ENCODE peak calls at places on chromosomes 12 and 14, in six cellular contexts. One of them, this sample, is unnamed. For H3K27me3, the result is how much of the 10 kb centered on the place peaks cover.

GRCh38 chr14:77681196-77682157 is 26.3 kb downstream of the ALKBH1 start:
- DNase-seq in heart left ventricle: no peak
- DNase-seq in suprapubic skin: no peak
- DNase-seq in adrenal gland: no peak
- DNase-seq in HCT116: no peak
- DNase-seq in tibial nerve: no peak
- DNase-seq in this sample: no peak

GRCh38 chr14:26370118-26370517 is 227.7 kb downstream of the NOVA1 start:
- DNase-seq in heart left ventricle: no peak
- DNase-seq in tibial nerve: no peak
- DNase-seq in suprapubic skin: no peak
- DNase-seq in adrenal gland: no peak
- DNase-seq in HCT116: no peak
- DNase-seq in this sample: no peak

GRCh38 chr12:56377310-56377988 is 14.8 kb upstream of the APOF start:
- DNase-seq in tibial nerve: no peak
- DNase-seq in suprapubic skin: no peak
- DNase-seq in heart left ventricle: no peak
- DNase-seq in HCT116: peak
- DNase-seq in adrenal gland: no peak
- DNase-seq in this sample: no peak

GRCh38 chr12:87687362-87687761 is 341.8 kb downstream of the C12orf50 start:
- DNase-seq in suprapubic skin: no peak
- DNase-seq in HCT116: no peak
- DNase-seq in heart left ventricle: no peak
- DNase-seq in tibial nerve: no peak
- DNase-seq in adrenal gland: peak
- DNase-seq in this sample: no peak

GRCh38 chr14:58667900-58668299 is 30.1 kb downstream of the DACT1 start:
- DNase-seq in tibial nerve: no peak
- DNase-seq in heart left ventricle: no peak
- DNase-seq in suprapubic skin: no peak
- DNase-seq in HCT116: no peak
- DNase-seq in adrenal gland: no peak
- DNase-seq in this sample: no peak

GRCh38 chr14:50082784-50083466 is 33.4 kb downstream of the VCPKMT start:
- DNase-seq in tibial nerve: no peak
- DNase-seq in HCT116: no peak
- DNase-seq in adrenal gland: no peak
- DNase-seq in suprapubic skin: no peak
- DNase-seq in heart left ventricle: no peak
- DNase-seq in this sample: no peak

GRCh38 chr12:28872654-28873268 is 276.3 kb upstream of the FAR2 start:
- DNase-seq in tibial nerve: no peak
- DNase-seq in adrenal gland: peak
- DNase-seq in suprapubic skin: no peak
- DNase-seq in HCT116: peak
- DNase-seq in heart left ventricle: no peak
- DNase-seq in this sample: peak

GRCh38 chr14:71751264-71751663 is 181.0 kb upstream of the RGS6 start:
- DNase-seq in tibial nerve: no peak
- DNase-seq in heart left ventricle: no peak
- DNase-seq in suprapubic skin: no peak
- DNase-seq in adrenal gland: no peak
- DNase-seq in HCT116: no peak
- DNase-seq in this sample: no peak

GRCh38 chr12:70271025-70271424 is 27.8 kb downstream of the CNOT2 start:
- DNase-seq in adrenal gland: no peak
- DNase-seq in tibial nerve: no peak
- DNase-seq in HCT116: no peak
- DNase-seq in heart left ventricle: no peak
- DNase-seq in suprapubic skin: no peak
- DNase-seq in this sample: no peak

GRCh38 chr14:99604766-99605298 is 825 bp upstream of the CCDC85C start:
- DNase-seq in HCT116: no peak
- DNase-seq in tibial nerve: no peak
- DNase-seq in adrenal gland: peak
- DNase-seq in heart left ventricle: no peak
- DNase-seq in suprapubic skin: no peak
- DNase-seq in this sample: no peak

GRCh38 chr14:71262466-71262865 is 355.2 kb downstream of the PCNX1 start:
- DNase-seq in suprapubic skin: no peak
- DNase-seq in heart left ventricle: no peak
- DNase-seq in adrenal gland: no peak
- DNase-seq in tibial nerve: no peak
- DNase-seq in HCT116: no peak
- DNase-seq in this sample: no peak

GRCh38 chr14:101754893-101755292 is 6.6 kb upstream of the PPP2R5C start:
- DNase-seq in heart left ventricle: no peak
- DNase-seq in suprapubic skin: no peak
- DNase-seq in adrenal gland: no peak
- DNase-seq in HCT116: no peak
- DNase-seq in tibial nerve: no peak
- DNase-seq in this sample: no peak

GRCh38 chr12:21526053-21526452 is at the start of gene SPX:
- DNase-seq in adrenal gland: no peak
- DNase-seq in HCT116: no peak
- DNase-seq in heart left ventricle: no peak
- DNase-seq in suprapubic skin: no peak
- DNase-seq in tibial nerve: no peak
- DNase-seq in this sample: no peak

GRCh38 chr14:104215706-104216334 is 77.4 kb downstream of the KIF26A start:
- DNase-seq in adrenal gland: no peak
- DNase-seq in suprapubic skin: no peak
- DNase-seq in HCT116: no peak
- DNase-seq in heart left ventricle: peak
- DNase-seq in tibial nerve: no peak
- DNase-seq in this sample: no peak

GRCh38 chr12:132395908-132396305 is 66.5 kb upstream of the GALNT9 start:
- DNase-seq in adrenal gland: peak
- DNase-seq in suprapubic skin: no peak
- DNase-seq in HCT116: no peak
- DNase-seq in heart left ventricle: peak
- DNase-seq in tibial nerve: no peak
- DNase-seq in this sample: no peak
- H3K27me3 ChIP-seq in adrenal gland: under half
- H3K27me3 ChIP-seq in suprapubic skin: half or more
- H3K27me3 ChIP-seq in HCT116: under half
- H3K27me3 ChIP-seq in heart left ventricle: under half
- H3K27me3 ChIP-seq in tibial nerve: under half
- H3K27me3 ChIP-seq in this sample: under half

DNA sequence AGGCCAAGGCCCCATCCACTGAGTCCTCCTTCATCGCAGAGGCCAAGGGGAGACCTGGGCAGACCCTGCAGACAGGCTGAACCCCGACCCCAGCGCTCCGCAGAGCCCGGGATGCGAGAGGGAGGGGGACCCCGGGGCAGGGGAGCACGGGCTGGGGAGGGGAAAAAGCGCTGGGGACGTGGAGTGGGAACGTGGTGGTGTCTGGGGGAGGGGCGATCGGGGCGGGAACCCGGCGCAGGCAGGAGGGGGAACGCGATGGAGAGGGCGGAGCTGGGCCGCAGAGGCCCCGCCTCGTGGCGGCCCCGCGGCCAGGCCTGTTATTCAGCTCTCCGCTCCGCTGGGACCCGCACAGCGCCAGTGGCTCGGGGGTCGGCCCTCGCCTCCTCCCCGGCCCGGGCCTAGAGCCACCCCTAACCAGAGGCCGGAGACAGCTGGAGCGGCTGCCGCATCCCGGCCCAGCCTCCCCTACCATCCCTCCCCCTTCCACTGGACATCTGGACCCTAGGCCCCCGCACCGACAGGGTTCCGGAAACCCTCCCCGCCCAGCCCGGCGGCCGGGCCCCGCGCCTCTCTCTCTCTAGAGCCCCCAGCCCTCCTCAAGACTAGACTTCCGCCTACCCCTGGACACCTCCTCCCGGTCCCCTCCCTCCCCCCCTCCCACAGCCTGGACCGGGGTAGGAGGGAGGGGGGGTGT is at the start of gene ARHGEF25:
- DNase-seq in suprapubic skin: no peak
- DNase-seq in HCT116: no peak
- DNase-seq in heart left ventricle: peak
- DNase-seq in adrenal gland: peak
- DNase-seq in tibial nerve: peak
- DNase-seq in this sample: peak
- TF ChIP-seq POLR2A in suprapubic skin: no peak
- TF ChIP-seq POLR2A in HCT116: no peak
- TF ChIP-seq POLR2A in heart left ventricle: peak
- TF ChIP-seq POLR2A in adrenal gland: peak
- TF ChIP-seq POLR2A in tibial nerve: no peak
- TF ChIP-seq POLR2A in this sample: peak

GRCh38 chr12:116737774-116738657 is at the start of the genes RNFT2 and SPRING1:
- DNase-seq in suprapubic skin: peak
- DNase-seq in HCT116: peak
- DNase-seq in adrenal gland: peak
- DNase-seq in heart left ventricle: peak
- DNase-seq in tibial nerve: peak
- DNase-seq in this sample: peak
- TF ChIP-seq CTCF in suprapubic skin: no peak
- TF ChIP-seq CTCF in HCT116: no peak
- TF ChIP-seq CTCF in adrenal gland: no peak
- TF ChIP-seq CTCF in heart left ventricle: peak
- TF ChIP-seq CTCF in tibial nerve: no peak
- TF ChIP-seq CTCF in this sample: no peak

DNA sequence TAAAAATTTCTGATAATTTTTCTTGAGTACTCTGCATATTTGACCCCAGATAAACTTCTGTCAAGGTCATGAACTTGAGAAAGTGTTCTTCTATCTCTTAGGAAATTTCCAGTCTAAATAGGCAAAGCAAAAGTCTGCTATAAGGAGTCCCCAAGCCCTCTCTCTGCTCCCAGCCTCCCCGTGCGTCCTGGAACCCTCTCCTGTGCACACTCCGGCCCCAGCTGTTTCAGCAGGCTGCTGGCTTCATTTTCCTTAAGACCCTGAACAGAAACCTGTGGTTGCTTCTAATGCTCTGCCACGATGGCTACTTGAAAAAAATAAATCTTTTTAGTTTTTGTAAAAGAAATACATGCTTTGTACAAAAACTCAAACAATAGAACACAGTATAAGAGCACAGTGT is 14.7 kb downstream of the KRT2 start:
- DNase-seq in suprapubic skin: no peak
- DNase-seq in HCT116: no peak
- DNase-seq in heart left ventricle: no peak
- DNase-seq in adrenal gland: no peak
- DNase-seq in tibial nerve: no peak
- DNase-seq in this sample: no peak
- H3K27me3 ChIP-seq in suprapubic skin: under half
- H3K27me3 ChIP-seq in HCT116: under half
- H3K27me3 ChIP-seq in heart left ventricle: under half
- H3K27me3 ChIP-seq in adrenal gland: under half
- H3K27me3 ChIP-seq in tibial nerve: under half
- H3K27me3 ChIP-seq in this sample: under half

GRCh38 chr12:110010853-110011835 is 11.9 kb downstream of the ANKRD13A start:
- DNase-seq in suprapubic skin: no peak
- DNase-seq in heart left ventricle: no peak
- DNase-seq in tibial nerve: no peak
- DNase-seq in HCT116: no peak
- DNase-seq in adrenal gland: no peak
- DNase-seq in this sample: no peak
- TF ChIP-seq POLR2A in suprapubic skin: no peak
- TF ChIP-seq POLR2A in heart left ventricle: no peak
- TF ChIP-seq POLR2A in tibial nerve: no peak
- TF ChIP-seq POLR2A in HCT116: no peak
- TF ChIP-seq POLR2A in adrenal gland: no peak
- TF ChIP-seq POLR2A in this sample: no peak